ENCODE peak calls at places on chromosomes 13 and 19, in four cellular contexts. N is astrocyte, W is WERI-Rb-1, O is heart right ventricle. B is an unnamed sample.

GRCh38 chr19:46579286-46579944 is 21.7 kb upstream of the CALM3 start:
- DNase-seq in O (no peak), N (no peak), W (no peak), B (no peak)

GRCh38 chr13:35164324-35164932 is 222.4 kb downstream of the NBEA start:
- DNase-seq in W (no peak), N (peak), O (no peak), B (no peak)

GRCh38 chr19:43784981-43785808 is 4.4 kb upstream of the KCNN4 start:
- DNase-seq in O (peak), N (peak), W (peak), B (peak)

GRCh38 chr13:44884076-44884729 is 105.1 kb downstream of the NUFIP1 start:
- DNase-seq in W (no peak), N (peak), O (no peak), B (no peak)

GRCh38 chr19:38401148-38401547 is 1.7 kb upstream of the FAM98C start:
- DNase-seq in O (no peak), W (no peak), N (peak), B (no peak)

GRCh38 chr13:72931311-72931710 is 127.5 kb upstream of the KLF5 start:
- DNase-seq in O (no peak), N (no peak), W (no peak), B (no peak)

GRCh38 chr19:41695745-41696144 is 7.7 kb upstream of the CEACAM7 start:
- DNase-seq in N (no peak), O (no peak), W (no peak), B (no peak)

GRCh38 chr13:71304861-71305260 is 562.1 kb downstream of the DACH1 start:
- DNase-seq in N (no peak), O (no peak), W (no peak), B (no peak)

GRCh38 chr13:99617474-99618255 is 116.4 kb downstream of the TM9SF2 start:
- DNase-seq in N (peak), W (peak), O (peak), B (no peak)

GRCh38 chr19:45154064-45154827 is 6.5 kb downstream of the NKPD1 start:
- DNase-seq in N (peak), O (no peak), W (peak), B (no peak)

GRCh38 chr19:10603873-10604459 is 16.9 kb upstream of the AP1M2 start:
- DNase-seq in O (no peak), N (no peak), W (no peak), B (no peak)

GRCh38 chr13:42271337-42272114 is 426 bp upstream of the AKAP11 start:
- DNase-seq in O (peak), W (peak), N (peak), B (peak)

GRCh38 chr19:11780431-11781020 is 13.7 kb downstream of the ZNF441 start:
- DNase-seq in O (no peak), W (no peak), N (no peak), B (no peak)

GRCh38 chr19:35449347-35450043 is 1.4 kb downstream of the FFAR2 start:
- DNase-seq in N (no peak), O (no peak), W (no peak), B (no peak)

GRCh38 chr13:85080726-85081125 is 718.5 kb downstream of the SLITRK6 start:
- DNase-seq in O (no peak), N (no peak), W (no peak), B (no peak)

GRCh38 chr13:41645313-41645712 is 188.0 kb downstream of the RGCC start:
- DNase-seq in O (no peak), W (no peak), N (peak), B (peak)

GRCh38 chr19:8811315-8812172 is 20.6 kb downstream of the ZNF558 start:
- DNase-seq in N (peak), W (no peak), O (no peak), B (no peak)

GRCh38 chr13:113491418-113491883 is 940 bp upstream of the DCUN1D2 start:
- DNase-seq in W (peak), N (no peak), O (peak), B (no peak)

GRCh38 chr19:15622991-15623390 is 8.0 kb downstream of the CYP4F8 start:
- DNase-seq in N (no peak), W (no peak), O (no peak), B (no peak)

GRCh38 chr13:73984949-73985691 is 149.1 kb downstream of the KLF12 start:
- DNase-seq in N (no peak), O (peak), W (no peak), B (peak)

GRCh38 chr19:38617764-38618589 is at the start of gene MAP4K1:
- DNase-seq in O (peak), N (no peak), W (peak), B (no peak)

GRCh38 chr19:50721441-50722137 is 1.6 kb upstream of the CLEC11A start:
- DNase-seq in O (no peak), N (no peak), W (no peak), B (no peak)

GRCh38 chr19:45792482-45793177 is at the start of gene DMWD:
- DNase-seq in N (peak), O (peak), W (peak), B (peak)

GRCh38 chr13:99805361-99805760 is 166.2 kb downstream of the ZIC5 start:
- DNase-seq in O (no peak), N (no peak), W (peak), B (no peak)

GRCh38 chr13:112703935-112704633 is 14.2 kb downstream of the ATP11A start:
- DNase-seq in W (peak), O (peak), N (no peak), B (no peak)

GRCh38 chr19:5950744-5951143 is 27.2 kb downstream of the RANBP3 start:
- DNase-seq in O (no peak), W (no peak), N (no peak), B (no peak)

GRCh38 chr19:35777411-35777841 is 2.1 kb downstream of the ARHGAP33 start:
- DNase-seq in W (no peak), N (no peak), O (no peak), B (no peak)

GRCh38 chr19:57438925-57439324 is 3.8 kb downstream of the ZNF749 start:
- DNase-seq in W (no peak), N (no peak), O (no peak), B (no peak)

GRCh38 chr13:36533806-36534205 is 101.5 kb downstream of the CCNA1 start:
- DNase-seq in O (no peak), N (peak), W (no peak), B (no peak)

GRCh38 chr19:17049711-17050280 is 23.2 kb upstream of the CPAMD8 start:
- DNase-seq in O (no peak), W (no peak), N (peak), B (no peak)

GRCh38 chr19:46493236-46494114 is 2.2 kb downstream of the PNMA8B start:
- DNase-seq in O (no peak), N (no peak), W (no peak), B (no peak)

GRCh38 chr13:64640002-64640401 is 2590.1 kb downstream of the PCDH9 start:
- DNase-seq in O (no peak), W (no peak), N (no peak), B (no peak)

GRCh38 chr19:38731654-38732301 is 12.5 kb downstream of the CAPN12 start:
- DNase-seq in N (no peak), O (no peak), W (no peak), B (peak)

GRCh38 chr19:5130371-5131030 is 161.6 kb downstream of the KDM4B start:
- DNase-seq in W (peak), O (no peak), N (no peak), B (no peak)

GRCh38 chr19:38317104-38317612 is 1.4 kb upstream of the YIF1B start:
- DNase-seq in W (no peak), O (no peak), N (no peak), B (no peak)

GRCh38 chr19:4488496-4488895 is 16.4 kb downstream of the HDGFL2 start:
- DNase-seq in O (no peak), N (no peak), W (no peak), B (no peak)

GRCh38 chr19:51501594-51502263 is at the start of gene SIGLEC12:
- DNase-seq in O (peak), W (no peak), N (no peak), B (peak)

GRCh38 chr19:46303702-46304397 is 7.0 kb downstream of the HIF3A start:
- DNase-seq in W (peak), N (no peak), O (peak), B (peak)

DNA sequence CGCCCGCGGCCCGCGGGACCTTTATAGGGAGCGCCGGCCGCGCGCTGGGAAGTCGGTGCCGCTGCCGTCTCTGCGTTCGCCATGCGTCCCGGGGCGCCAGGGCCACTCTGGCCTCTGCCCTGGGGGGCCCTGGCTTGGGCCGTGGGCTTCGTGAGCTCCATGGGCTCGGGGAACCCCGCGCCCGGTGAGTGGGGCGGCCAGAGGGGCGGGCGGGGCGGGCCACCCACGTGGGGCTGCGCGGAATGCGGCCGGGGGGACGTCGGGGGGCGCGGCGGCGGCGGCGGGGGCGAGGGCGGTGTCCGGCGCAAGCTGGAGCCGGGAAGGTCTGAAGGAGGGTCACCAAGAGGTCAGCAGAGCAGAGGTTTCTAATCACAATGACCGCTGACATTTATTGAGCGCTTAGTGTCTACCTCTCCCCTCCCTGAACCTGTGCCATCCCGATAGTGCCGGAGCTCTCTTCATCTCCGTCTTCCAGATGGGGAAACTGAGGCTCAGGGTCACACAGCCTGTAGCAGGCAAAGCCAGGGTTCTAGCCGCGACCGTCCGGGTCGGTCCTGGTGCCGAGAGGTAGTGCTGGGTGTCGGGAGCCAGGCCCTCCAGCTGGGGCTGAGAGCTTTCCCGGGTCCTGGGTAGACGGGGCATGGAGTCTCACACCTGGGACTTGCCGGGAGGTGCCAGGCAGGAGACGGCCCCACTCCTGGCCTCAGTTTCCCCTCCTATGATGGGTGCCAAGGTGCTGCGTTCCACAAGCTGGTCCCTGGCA is at the start of gene FSTL3:
- DNase-seq in O (no peak), W (no peak), N (no peak), B (no peak)
- H3K27ac ChIP-seq in O (peak), W (no peak), N (peak), B (peak)

GRCh38 chr13:75660694-75661093 is 24.6 kb downstream of the LMO7 start:
- DNase-seq in W (no peak), O (no peak), N (no peak), B (no peak)
- H3K4me3 ChIP-seq in W (no peak), O (no peak), N (no peak), B (no peak)

GRCh38 chr13:32735859-32736258 is 149.6 kb downstream of the PDS5B start:
- DNase-seq in N (no peak), W (no peak), O (no peak), B (no peak)

GRCh38 chr13:32736648-32737047 is 150.4 kb downstream of the PDS5B start:
- DNase-seq in O (no peak), W (no peak), N (no peak), B (no peak)

GRCh38 chr13:32734511-32734910 is 148.3 kb downstream of the PDS5B start:
- DNase-seq in N (peak), O (no peak), W (no peak), B (no peak)

GRCh38 chr13:32737111-32737571 is 150.9 kb downstream of the PDS5B start:
- DNase-seq in W (no peak), N (peak), O (no peak), B (no peak)

GRCh38 chr13:32737679-32738078 is 151.4 kb downstream of the PDS5B start:
- DNase-seq in N (no peak), O (no peak), W (no peak), B (no peak)
- H3K27ac ChIP-seq in N (peak), O (peak), W (no peak), B (no peak)

DNA sequence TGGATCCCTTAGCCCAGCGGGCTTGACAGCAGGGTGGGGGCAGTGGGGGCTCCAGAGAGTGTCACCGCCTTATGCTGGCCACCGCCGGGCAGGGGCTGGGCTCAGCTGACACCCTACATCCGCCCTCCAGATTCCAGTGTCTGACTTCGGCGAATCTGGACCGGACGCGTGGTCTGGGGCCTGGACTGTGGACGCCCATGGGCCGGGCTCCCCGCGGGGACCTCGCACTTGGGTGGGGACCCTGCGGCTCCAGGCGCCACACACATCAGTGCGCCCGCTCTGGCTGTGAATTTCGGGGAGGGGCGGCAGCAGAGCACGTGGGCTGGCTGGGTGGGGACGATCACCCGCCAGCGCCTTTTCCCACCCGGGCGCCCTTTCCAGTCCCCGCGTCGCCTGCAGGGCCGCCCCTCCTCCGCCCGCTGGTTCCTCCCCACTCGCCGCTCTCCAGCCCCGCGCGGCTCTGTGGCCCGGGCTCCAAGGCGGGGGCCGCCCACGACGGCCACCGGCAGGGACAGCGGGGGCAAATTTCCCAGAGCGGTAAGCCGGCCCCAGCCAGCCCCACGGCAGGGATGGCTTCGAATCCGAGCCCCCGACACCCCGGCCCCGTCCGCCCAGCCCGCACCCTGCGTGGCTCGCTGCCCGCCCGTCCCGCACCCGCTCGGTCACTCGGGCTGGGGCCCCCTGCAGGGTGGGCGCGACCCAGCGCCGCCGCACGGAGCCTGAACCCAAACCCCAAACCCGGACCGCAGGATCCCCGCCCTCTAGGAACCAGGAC is 23.3 kb upstream of the ZNF99 start:
- DNase-seq in N (no peak), O (no peak), W (no peak), B (no peak)
- H3K4me3 ChIP-seq in N (no peak), O (peak), W (no peak), B (no peak)

GRCh38 chr19:29083863-29084262 is 129.1 kb downstream of the UQCRFS1 start:
- DNase-seq in W (no peak), O (no peak), N (no peak), B (no peak)
- H3K27ac ChIP-seq in W (no peak), O (no peak), N (no peak), B (no peak)

GRCh38 chr13:46213242-46213641 is 1.5 kb downstream of the LRRC63 start:
- DNase-seq in W (no peak), O (no peak), N (no peak), B (no peak)

GRCh38 chr13:46207828-46208227 is 3.9 kb upstream of the LRRC63 start:
- DNase-seq in O (no peak), N (no peak), W (no peak), B (no peak)

GRCh38 chr13:46210362-46211083 is 1.2 kb upstream of the LRRC63 start:
- DNase-seq in O (no peak), N (no peak), W (no peak), B (no peak)

GRCh38 chr13:46211116-46211515 is 612 bp upstream of the LRRC63 start:
- DNase-seq in W (no peak), O (no peak), N (no peak), B (no peak)

DNA sequence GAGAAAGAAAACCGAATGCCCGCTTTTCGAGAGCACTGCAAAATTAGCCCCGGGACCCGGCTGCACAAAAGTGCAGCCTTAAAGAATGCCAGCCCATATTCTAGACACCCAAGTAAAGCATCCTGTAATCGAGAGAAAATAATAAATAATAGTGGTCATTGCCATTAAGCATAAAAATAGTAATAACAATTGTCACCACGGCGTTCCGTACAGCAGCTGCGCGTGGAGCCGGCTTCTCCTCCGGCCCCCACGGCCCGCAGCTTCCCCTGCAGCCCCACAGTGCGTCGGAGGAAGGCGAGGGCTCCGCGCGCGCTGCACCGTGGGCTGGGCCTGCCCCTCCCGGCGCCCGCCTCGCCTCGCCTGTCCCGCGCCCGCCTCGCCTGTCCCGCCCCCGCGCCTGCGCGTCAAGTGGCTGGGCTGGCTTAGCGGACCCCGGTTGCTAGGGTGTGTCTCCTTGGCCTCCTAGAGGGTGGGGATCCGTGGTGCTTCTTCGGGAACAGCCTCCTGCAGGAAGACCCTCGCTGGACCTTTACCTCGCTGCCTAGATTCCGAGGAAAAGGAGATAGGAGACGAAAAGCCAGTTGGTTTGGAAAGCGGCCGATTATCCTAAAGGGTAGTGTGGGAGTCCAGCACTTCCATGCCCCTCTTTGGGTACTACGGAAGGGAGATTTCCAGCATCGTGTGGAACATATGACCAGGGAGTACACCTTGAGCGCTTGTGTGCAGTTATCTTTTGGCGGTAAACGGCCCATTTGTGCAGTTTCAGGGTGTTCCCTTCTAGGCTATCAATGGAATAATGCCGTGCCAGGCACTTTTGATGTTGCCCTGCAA is at the start of gene LRRC63:
- DNase-seq in N (peak), W (peak), O (peak), B (peak)
- H3K4me3 ChIP-seq in N (peak), W (peak), O (peak), B (peak)

GRCh38 chr13:33015791-33016323 is 366 bp upstream of the KL start:
- DNase-seq in N (no peak), O (peak), W (peak), B (no peak)
- H3K27ac ChIP-seq in N (no peak), O (peak), W (no peak), B (peak)

DNA sequence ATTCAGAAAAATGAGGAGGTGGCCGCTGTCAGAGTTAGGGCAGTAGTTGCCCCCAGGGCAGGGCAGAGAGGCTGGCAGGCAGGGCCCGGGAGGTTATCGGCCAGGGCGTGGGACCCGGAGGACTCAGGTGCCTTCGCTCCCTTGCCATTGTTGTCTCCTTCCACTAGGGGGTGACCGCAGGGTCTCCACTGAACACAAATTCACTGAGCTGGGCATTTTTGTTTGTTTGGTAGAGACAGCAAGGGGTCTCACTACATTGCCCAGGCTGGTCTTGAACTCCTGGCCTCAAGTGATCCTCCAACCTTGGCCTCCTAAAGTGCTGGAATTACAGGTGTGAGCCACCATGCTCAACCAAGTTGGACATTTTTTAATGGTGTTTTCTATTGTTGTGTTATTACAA is 25.1 kb downstream of the CARS2 start:
- DNase-seq in W (peak), O (no peak), N (no peak), B (no peak)
- H3K4me3 ChIP-seq in W (no peak), O (no peak), N (no peak), B (no peak)

GRCh38 chr19:18424122-18424889 is 5.1 kb downstream of the SSBP4 start:
- DNase-seq in N (no peak), O (no peak), W (no peak), B (no peak)
- H3K27ac ChIP-seq in N (no peak), O (peak), W (no peak), B (no peak)